ENCODE peak calls at places on chromosomes 2 and 18, in seven cellular contexts. One of them, this sample, is unnamed.

GRCh38 chr2:42139141-42139540 is 30.0 kb upstream of the EML4 start:
- DNase-seq in ACHN: no peak
- DNase-seq in Calu3: no peak
- DNase-seq in posterior cingulate gyrus: no peak
- DNase-seq in AG08395: no peak
- DNase-seq in cardiac fibroblast: no peak
- DNase-seq in activated naive CD4-positive, alpha-beta T cell treated with Interleukin-2 at 50 U/mL for 16 hours: no peak
- DNase-seq in this sample: no peak

GRCh38 chr2:158099716-158100115 is 2.0 kb upstream of the UPP2 start:
- DNase-seq in Calu3: peak; percentile 65
- DNase-seq in ACHN: peak; percentile 80
- DNase-seq in cardiac fibroblast: peak; percentile 28
- DNase-seq in activated naive CD4-positive, alpha-beta T cell treated with Interleukin-2 at 50 U/mL for 16 hours: no peak
- DNase-seq in AG08395: no peak
- DNase-seq in posterior cingulate gyrus: no peak
- DNase-seq in this sample: no peak

GRCh38 chr2:200585730-200586643 is at the start of gene AOX1:
- DNase-seq in ACHN: no peak
- DNase-seq in Calu3: peak; percentile 34
- DNase-seq in activated naive CD4-positive, alpha-beta T cell treated with Interleukin-2 at 50 U/mL for 16 hours: peak; percentile 12
- DNase-seq in posterior cingulate gyrus: peak; percentile 3
- DNase-seq in AG08395: peak; percentile 63
- DNase-seq in cardiac fibroblast: peak; percentile 67
- DNase-seq in this sample: peak; percentile 83

GRCh38 chr18:40841473-40841872 is 1113.6 kb upstream of the PIK3C3 start:
- DNase-seq in activated naive CD4-positive, alpha-beta T cell treated with Interleukin-2 at 50 U/mL for 16 hours: no peak
- DNase-seq in cardiac fibroblast: peak; percentile 43
- DNase-seq in posterior cingulate gyrus: no peak
- DNase-seq in AG08395: peak; percentile 40
- DNase-seq in ACHN: no peak
- DNase-seq in Calu3: no peak
- DNase-seq in this sample: no peak

GRCh38 chr18:75824661-75825060 is 397.2 kb upstream of the SMIM21 start:
- DNase-seq in Calu3: no peak
- DNase-seq in ACHN: no peak
- DNase-seq in cardiac fibroblast: no peak
- DNase-seq in posterior cingulate gyrus: no peak
- DNase-seq in AG08395: no peak
- DNase-seq in activated naive CD4-positive, alpha-beta T cell treated with Interleukin-2 at 50 U/mL for 16 hours: no peak
- DNase-seq in this sample: no peak

GRCh38 chr18:72867721-72868665 is at the start of gene NETO1:
- DNase-seq in Calu3: no peak
- DNase-seq in AG08395: no peak
- DNase-seq in posterior cingulate gyrus: peak; percentile 23
- DNase-seq in cardiac fibroblast: no peak
- DNase-seq in activated naive CD4-positive, alpha-beta T cell treated with Interleukin-2 at 50 U/mL for 16 hours: no peak
- DNase-seq in ACHN: no peak
- DNase-seq in this sample: peak; percentile 56

GRCh38 chr2:79887747-79888374 is 375.0 kb downstream of the CTNNA2 start:
- DNase-seq in cardiac fibroblast: peak; percentile 76
- DNase-seq in posterior cingulate gyrus: peak; percentile 16
- DNase-seq in ACHN: peak; percentile 63
- DNase-seq in AG08395: peak; percentile 47
- DNase-seq in activated naive CD4-positive, alpha-beta T cell treated with Interleukin-2 at 50 U/mL for 16 hours: no peak
- DNase-seq in Calu3: peak; percentile 44
- DNase-seq in this sample: no peak

GRCh38 chr2:40384714-40385113 is 67.2 kb downstream of the SLC8A1 start:
- DNase-seq in ACHN: no peak
- DNase-seq in Calu3: no peak
- DNase-seq in activated naive CD4-positive, alpha-beta T cell treated with Interleukin-2 at 50 U/mL for 16 hours: no peak
- DNase-seq in posterior cingulate gyrus: no peak
- DNase-seq in AG08395: peak; percentile 49
- DNase-seq in cardiac fibroblast: peak; percentile 86
- DNase-seq in this sample: peak; percentile 65

GRCh38 chr2:72994991-72995380 is 76.5 kb downstream of the SFXN5 start:
- DNase-seq in ACHN: no peak
- DNase-seq in cardiac fibroblast: no peak
- DNase-seq in Calu3: no peak
- DNase-seq in AG08395: no peak
- DNase-seq in posterior cingulate gyrus: no peak
- DNase-seq in activated naive CD4-positive, alpha-beta T cell treated with Interleukin-2 at 50 U/mL for 16 hours: no peak
- DNase-seq in this sample: peak; percentile 84

GRCh38 chr2:56168163-56168562 is 15.6 kb upstream of the CCDC85A start:
- DNase-seq in activated naive CD4-positive, alpha-beta T cell treated with Interleukin-2 at 50 U/mL for 16 hours: no peak
- DNase-seq in cardiac fibroblast: peak; percentile 47
- DNase-seq in posterior cingulate gyrus: no peak
- DNase-seq in ACHN: no peak
- DNase-seq in AG08395: peak; percentile 66
- DNase-seq in Calu3: no peak
- DNase-seq in this sample: no peak

GRCh38 chr2:38978504-38978903 is 88.8 kb downstream of the ARHGEF33 start:
- DNase-seq in ACHN: no peak
- DNase-seq in Calu3: no peak
- DNase-seq in activated naive CD4-positive, alpha-beta T cell treated with Interleukin-2 at 50 U/mL for 16 hours: no peak
- DNase-seq in cardiac fibroblast: no peak
- DNase-seq in posterior cingulate gyrus: no peak
- DNase-seq in AG08395: no peak
- DNase-seq in this sample: no peak

GRCh38 chr2:126976721-126977328 is 78.1 kb downstream of the TEX51 start:
- DNase-seq in Calu3: no peak
- DNase-seq in ACHN: no peak
- DNase-seq in cardiac fibroblast: no peak
- DNase-seq in AG08395: no peak
- DNase-seq in activated naive CD4-positive, alpha-beta T cell treated with Interleukin-2 at 50 U/mL for 16 hours: no peak
- DNase-seq in posterior cingulate gyrus: no peak
- DNase-seq in this sample: no peak

GRCh38 chr18:13175754-13176210 is 42.8 kb upstream of the LDLRAD4 start:
- DNase-seq in ACHN: no peak
- DNase-seq in activated naive CD4-positive, alpha-beta T cell treated with Interleukin-2 at 50 U/mL for 16 hours: no peak
- DNase-seq in Calu3: no peak
- DNase-seq in cardiac fibroblast: peak; percentile 19
- DNase-seq in posterior cingulate gyrus: no peak
- DNase-seq in AG08395: no peak
- DNase-seq in this sample: no peak

GRCh38 chr18:37873416-37873815 is 307.8 kb upstream of the CELF4 start:
- DNase-seq in ACHN: no peak
- DNase-seq in cardiac fibroblast: no peak
- DNase-seq in posterior cingulate gyrus: no peak
- DNase-seq in AG08395: no peak
- DNase-seq in Calu3: no peak
- DNase-seq in activated naive CD4-positive, alpha-beta T cell treated with Interleukin-2 at 50 U/mL for 16 hours: no peak
- DNase-seq in this sample: no peak

GRCh38 chr2:9941196-9941995 is 10.1 kb upstream of the GRHL1 start:
- DNase-seq in activated naive CD4-positive, alpha-beta T cell treated with Interleukin-2 at 50 U/mL for 16 hours: no peak
- DNase-seq in cardiac fibroblast: peak; percentile 68
- DNase-seq in AG08395: peak; percentile 75
- DNase-seq in Calu3: no peak
- DNase-seq in posterior cingulate gyrus: no peak
- DNase-seq in ACHN: no peak
- DNase-seq in this sample: peak; percentile 93

GRCh38 chr2:191385416-191386160 is 140.4 kb downstream of the MYO1B start:
- DNase-seq in ACHN: no peak
- DNase-seq in posterior cingulate gyrus: no peak
- DNase-seq in Calu3: no peak
- DNase-seq in cardiac fibroblast: peak; percentile 45
- DNase-seq in activated naive CD4-positive, alpha-beta T cell treated with Interleukin-2 at 50 U/mL for 16 hours: no peak
- DNase-seq in AG08395: no peak
- DNase-seq in this sample: no peak

GRCh38 chr2:127024769-127025356 is 82.1 kb downstream of the BIN1 start:
- DNase-seq in activated naive CD4-positive, alpha-beta T cell treated with Interleukin-2 at 50 U/mL for 16 hours: no peak
- DNase-seq in Calu3: no peak
- DNase-seq in cardiac fibroblast: no peak
- DNase-seq in AG08395: peak; percentile 25
- DNase-seq in ACHN: peak; percentile 64
- DNase-seq in posterior cingulate gyrus: peak; percentile 66
- DNase-seq in this sample: peak; percentile 80

GRCh38 chr2:54366487-54367280 is 89.4 kb upstream of the SPTBN1 start:
- DNase-seq in AG08395: no peak
- DNase-seq in posterior cingulate gyrus: no peak
- DNase-seq in activated naive CD4-positive, alpha-beta T cell treated with Interleukin-2 at 50 U/mL for 16 hours: no peak
- DNase-seq in cardiac fibroblast: peak; percentile 65
- DNase-seq in ACHN: no peak
- DNase-seq in Calu3: no peak
- DNase-seq in this sample: no peak

GRCh38 chr18:24831871-24832665 is 371.6 kb downstream of the HRH4 start:
- DNase-seq in cardiac fibroblast: no peak
- DNase-seq in Calu3: no peak
- DNase-seq in AG08395: no peak
- DNase-seq in activated naive CD4-positive, alpha-beta T cell treated with Interleukin-2 at 50 U/mL for 16 hours: no peak
- DNase-seq in ACHN: no peak
- DNase-seq in posterior cingulate gyrus: no peak
- DNase-seq in this sample: no peak

GRCh38 chr2:231387904-231388724 is 7.4 kb upstream of the B3GNT7 start:
- DNase-seq in posterior cingulate gyrus: peak; percentile 87
- DNase-seq in activated naive CD4-positive, alpha-beta T cell treated with Interleukin-2 at 50 U/mL for 16 hours: no peak
- DNase-seq in ACHN: peak; percentile 20
- DNase-seq in cardiac fibroblast: peak; percentile 36
- DNase-seq in AG08395: peak; percentile 56
- DNase-seq in Calu3: peak; percentile 75
- DNase-seq in this sample: peak; percentile 96

GRCh38 chr2:53231908-53232307 is 535.7 kb upstream of the CHAC2 start:
- DNase-seq in cardiac fibroblast: no peak
- DNase-seq in posterior cingulate gyrus: no peak
- DNase-seq in activated naive CD4-positive, alpha-beta T cell treated with Interleukin-2 at 50 U/mL for 16 hours: no peak
- DNase-seq in AG08395: no peak
- DNase-seq in ACHN: no peak
- DNase-seq in Calu3: no peak
- DNase-seq in this sample: no peak

GRCh38 chr18:13451661-13452447 is 233.3 kb downstream of the LDLRAD4 start:
- DNase-seq in cardiac fibroblast: no peak
- DNase-seq in ACHN: no peak
- DNase-seq in Calu3: no peak
- DNase-seq in posterior cingulate gyrus: no peak
- DNase-seq in activated naive CD4-positive, alpha-beta T cell treated with Interleukin-2 at 50 U/mL for 16 hours: no peak
- DNase-seq in AG08395: no peak
- DNase-seq in this sample: no peak

GRCh38 chr2:115160523-115161521 is 718.4 kb downstream of the DPP10 start:
- DNase-seq in ACHN: no peak
- DNase-seq in AG08395: no peak
- DNase-seq in Calu3: no peak
- DNase-seq in posterior cingulate gyrus: peak; percentile 54
- DNase-seq in cardiac fibroblast: no peak
- DNase-seq in activated naive CD4-positive, alpha-beta T cell treated with Interleukin-2 at 50 U/mL for 16 hours: no peak
- DNase-seq in this sample: no peak

GRCh38 chr18:48229445-48230052 is 179.6 kb downstream of the ZBTB7C start:
- DNase-seq in AG08395: no peak
- DNase-seq in posterior cingulate gyrus: no peak
- DNase-seq in Calu3: no peak
- DNase-seq in ACHN: no peak
- DNase-seq in cardiac fibroblast: no peak
- DNase-seq in activated naive CD4-positive, alpha-beta T cell treated with Interleukin-2 at 50 U/mL for 16 hours: no peak
- DNase-seq in this sample: peak; percentile 62

GRCh38 chr2:80154231-80154915 is 150.2 kb downstream of the LRRTM1 start:
- DNase-seq in posterior cingulate gyrus: no peak
- DNase-seq in ACHN: no peak
- DNase-seq in AG08395: no peak
- DNase-seq in activated naive CD4-positive, alpha-beta T cell treated with Interleukin-2 at 50 U/mL for 16 hours: no peak
- DNase-seq in cardiac fibroblast: no peak
- DNase-seq in Calu3: no peak
- DNase-seq in this sample: no peak

This sample was measured in osteoblast.